ENCODE peak calls at places on chromosomes 3 and 15, in eight cellular contexts. P, Y, N, T, W, X, E and J are unnamed samples. For H3K4me1, the result is how much of the 10 kb centered on the place peaks cover.

GRCh38 chr3:21859124-21859781 is 108.2 kb upstream of the ZNF385D start:
- DNase-seq in T (no peak), E (no peak), Y (no peak), N (no peak), P (no peak), X (no peak), W (no peak), J (no peak)

GRCh38 chr15:83063555-83063954 is 3.5 kb downstream of the BTBD1 start:
- DNase-seq in W (no peak), Y (no peak), P (no peak), T (no peak), N (no peak), E (no peak), X (no peak), J (no peak)

GRCh38 chr3:172751188-172751571 is 654 bp downstream of the ECT2 start:
- DNase-seq in P (peak), X (peak), N (peak), E (no peak), Y (no peak), W (peak), T (no peak), J (no peak)

GRCh38 chr3:126961191-126961790 is 21.6 kb upstream of the PLXNA1 start:
- DNase-seq in X (peak), P (peak), E (peak), T (peak), Y (no peak), W (no peak), N (no peak), J (peak)

GRCh38 chr15:91192285-91193058 is 92.4 kb downstream of the SV2B start:
- DNase-seq in T (no peak), W (no peak), E (no peak), Y (no peak), N (no peak), P (no peak), X (no peak), J (no peak)

GRCh38 chr3:56835626-56836025 is 33.9 kb upstream of the ARHGEF3 start:
- DNase-seq in X (peak), Y (no peak), T (no peak), E (no peak), P (no peak), W (no peak), N (no peak), J (no peak)

GRCh38 chr3:65745306-65745705 is 293.4 kb downstream of the MAGI1 start:
- DNase-seq in W (no peak), P (no peak), X (no peak), E (no peak), Y (no peak), N (no peak), T (no peak), J (no peak)

GRCh38 chr3:27423463-27423862 is 54.3 kb upstream of the NEK10 start:
- DNase-seq in N (no peak), E (no peak), P (peak), T (no peak), X (peak), Y (no peak), W (no peak), J (no peak)

GRCh38 chr3:50319181-50319871 is 3.2 kb downstream of the HYAL2 start:
- DNase-seq in T (no peak), X (no peak), N (no peak), Y (no peak), P (no peak), W (no peak), E (no peak), J (no peak)

GRCh38 chr3:73427018-73427750 is 197.6 kb downstream of the PDZRN3 start:
- DNase-seq in E (no peak), N (no peak), X (no peak), P (no peak), W (no peak), Y (no peak), T (no peak), J (no peak)

GRCh38 chr3:134373942-134374790 is at the start of gene AMOTL2:
- DNase-seq in N (peak), X (peak), E (peak), Y (peak), W (peak), P (peak), T (peak), J (peak)

GRCh38 chr3:133494469-133494868 is 79.0 kb upstream of the CDV3 start:
- DNase-seq in E (no peak), X (peak), N (no peak), W (no peak), T (no peak), Y (no peak), P (no peak), J (no peak)

DNA sequence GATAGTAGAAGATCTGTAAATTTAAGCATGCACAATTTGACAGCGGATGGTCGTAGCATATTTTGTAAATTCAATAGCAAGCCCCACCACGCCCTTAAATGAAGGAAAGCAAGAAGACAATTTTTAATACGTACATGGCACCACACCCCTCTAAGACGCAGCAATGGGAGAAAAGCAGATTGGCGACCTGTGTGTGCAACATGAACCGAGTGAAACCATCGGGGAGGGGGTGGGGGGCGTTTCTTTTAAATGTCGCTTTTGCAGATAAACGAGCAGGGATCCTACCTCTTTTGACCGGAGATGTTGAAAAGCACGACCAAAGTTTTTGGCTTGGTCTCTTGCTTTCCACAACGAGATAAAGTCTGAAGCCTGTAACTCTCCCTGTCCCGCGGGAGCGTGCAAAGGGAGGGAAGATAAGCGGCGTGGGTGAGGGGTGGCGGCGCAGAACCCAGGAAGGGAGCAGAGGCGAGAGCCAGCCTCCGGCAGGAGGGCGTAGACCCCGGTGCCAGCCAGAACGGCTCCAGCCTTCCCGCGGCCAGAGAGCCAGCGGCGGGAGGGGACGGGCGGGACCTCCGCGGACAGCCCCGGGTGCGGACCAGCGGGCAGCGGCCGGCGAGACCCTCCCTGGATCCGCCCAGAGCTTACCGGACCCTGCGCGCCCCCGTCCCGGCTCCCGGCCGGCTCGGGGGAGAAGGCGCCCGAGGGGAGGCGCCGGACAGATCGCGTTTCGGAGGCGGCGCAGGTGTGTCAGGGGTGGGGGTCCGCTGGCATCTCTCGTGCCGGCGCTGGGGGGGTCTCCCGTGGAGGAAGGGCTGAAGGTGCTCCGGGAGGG is at the start of gene CHL1:
- DNase-seq in T (peak), X (no peak), W (no peak), N (peak), E (no peak), P (no peak), Y (peak), J (peak)
- H3K4me3 ChIP-seq in T (peak), X (peak), W (peak), N (peak), E (no peak), P (peak), Y (peak), J (peak)

DNA sequence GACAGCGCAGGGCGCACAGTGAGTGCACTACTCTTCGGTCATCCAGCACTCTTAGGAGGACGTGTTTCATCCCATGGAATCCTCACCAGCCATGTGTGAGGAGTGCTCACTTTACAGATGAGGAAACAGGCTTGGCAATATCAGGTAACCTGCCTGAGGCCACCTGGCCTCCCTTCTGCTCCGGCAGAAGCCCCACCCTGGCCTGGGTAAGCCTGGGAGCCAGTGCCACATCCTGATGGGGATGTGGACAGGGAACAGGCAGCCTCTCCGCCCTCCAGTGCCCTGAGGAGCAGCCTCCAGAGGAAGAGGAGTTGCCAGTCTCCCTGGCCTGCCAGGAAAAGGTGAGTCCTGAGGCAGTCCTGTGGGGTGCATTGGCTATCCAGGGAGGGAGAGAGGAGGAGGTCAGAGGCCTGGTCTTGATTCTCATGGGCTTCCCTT is 39.4 kb upstream of the LIMD1 start:
- DNase-seq in P (no peak), N (no peak), T (no peak), X (no peak), E (no peak), Y (no peak), W (no peak), J (no peak)
- H3K4me1 ChIP-seq in P (under half), N (under half), T (under half), X (under half), E (under half), Y (under half), W (under half), J (under half)

DNA sequence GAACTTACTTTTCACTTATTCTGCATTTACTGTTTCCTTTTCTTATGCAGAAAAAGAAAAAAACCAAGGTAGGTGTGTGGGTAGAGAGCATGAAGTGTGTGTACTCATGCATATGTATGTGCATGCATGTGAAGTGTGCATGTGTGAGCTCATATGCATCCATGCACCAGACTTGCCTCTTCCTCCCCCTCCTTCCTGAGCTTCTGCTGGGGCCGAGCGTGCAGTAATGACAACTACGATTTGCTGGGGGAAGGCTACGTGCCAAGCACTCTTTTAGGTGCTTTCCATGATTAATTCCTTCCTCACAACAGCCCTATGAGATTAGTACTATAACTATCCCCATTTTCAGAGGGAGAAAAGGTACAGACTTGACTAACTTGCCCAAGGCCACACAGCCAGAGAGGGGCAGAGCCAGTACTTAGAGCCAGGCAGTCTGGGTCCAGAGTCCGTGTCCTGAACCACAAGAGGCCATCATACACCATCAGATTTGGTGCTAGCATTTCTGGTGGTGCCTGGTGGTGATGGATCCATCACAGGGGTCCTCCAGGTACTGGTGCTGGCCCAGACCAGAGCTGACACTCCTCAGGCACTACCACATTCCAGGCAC is 46.7 kb downstream of the CAPN3 start:
- DNase-seq in P (no peak), N (no peak), W (no peak), T (no peak), E (no peak), X (no peak), Y (no peak), J (no peak)
- H3K4me3 ChIP-seq in P (no peak), N (no peak), W (no peak), T (no peak), E (no peak), X (no peak), Y (no peak), J (no peak)

DNA sequence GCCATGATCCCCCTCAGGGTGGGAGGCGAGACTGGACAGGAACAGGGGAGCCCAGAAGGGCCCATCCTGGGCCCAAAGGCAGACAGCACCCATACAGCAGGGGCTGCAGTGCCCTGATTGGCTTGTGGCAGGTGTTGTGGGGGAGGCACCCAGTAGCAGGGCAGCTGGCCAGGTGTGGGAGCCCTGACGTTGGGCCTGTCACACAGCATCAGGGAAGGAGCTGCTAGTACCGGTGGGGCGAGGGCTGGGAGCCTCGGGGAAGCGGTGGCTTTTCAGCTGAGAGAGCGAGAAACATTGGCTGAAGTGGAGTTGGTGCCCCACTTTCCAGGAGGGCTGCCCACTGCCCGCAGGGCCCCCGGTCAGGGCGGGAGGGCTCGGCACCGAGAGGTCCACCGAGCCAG is 19.7 kb upstream of the CYP11A1 start:
- DNase-seq in T (no peak), X (no peak), E (no peak), P (no peak), N (no peak), W (no peak), Y (peak), J (no peak)
- H3K4me1 ChIP-seq in T (under half), X (under half), E (under half), P (under half), N (under half), W (under half), Y (under half), J (under half)

DNA sequence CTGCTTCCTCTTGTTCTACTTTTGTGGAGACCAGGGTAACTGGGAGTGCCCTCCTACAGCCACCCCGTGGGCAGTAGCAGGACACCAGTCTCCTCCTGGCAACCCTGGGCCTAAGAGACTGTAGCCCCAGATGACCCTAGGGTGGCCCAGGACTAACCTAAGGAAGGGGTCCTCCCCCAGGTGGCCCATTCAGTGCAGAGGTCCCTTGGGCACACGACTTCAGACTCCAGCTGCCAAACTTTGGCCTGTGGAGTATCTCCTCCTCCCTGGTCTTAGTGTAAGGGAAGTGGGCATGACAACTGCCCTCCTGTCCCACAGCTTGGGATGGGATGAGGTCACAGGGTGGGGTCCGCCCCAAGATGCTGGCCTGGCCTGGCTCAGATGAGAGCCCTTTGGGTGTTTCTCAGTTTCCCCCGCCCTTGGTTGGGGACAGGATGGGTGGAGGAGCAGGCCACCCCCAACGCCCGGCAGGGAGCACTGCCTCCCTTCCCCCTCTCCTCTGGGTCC is 4.8 kb downstream of the CSK start:
- DNase-seq in E (no peak), Y (peak), P (no peak), N (no peak), T (no peak), W (no peak), X (no peak), J (no peak)
- H3K4me3 ChIP-seq in E (no peak), Y (peak), P (no peak), N (no peak), T (no peak), W (no peak), X (no peak), J (no peak)

DNA sequence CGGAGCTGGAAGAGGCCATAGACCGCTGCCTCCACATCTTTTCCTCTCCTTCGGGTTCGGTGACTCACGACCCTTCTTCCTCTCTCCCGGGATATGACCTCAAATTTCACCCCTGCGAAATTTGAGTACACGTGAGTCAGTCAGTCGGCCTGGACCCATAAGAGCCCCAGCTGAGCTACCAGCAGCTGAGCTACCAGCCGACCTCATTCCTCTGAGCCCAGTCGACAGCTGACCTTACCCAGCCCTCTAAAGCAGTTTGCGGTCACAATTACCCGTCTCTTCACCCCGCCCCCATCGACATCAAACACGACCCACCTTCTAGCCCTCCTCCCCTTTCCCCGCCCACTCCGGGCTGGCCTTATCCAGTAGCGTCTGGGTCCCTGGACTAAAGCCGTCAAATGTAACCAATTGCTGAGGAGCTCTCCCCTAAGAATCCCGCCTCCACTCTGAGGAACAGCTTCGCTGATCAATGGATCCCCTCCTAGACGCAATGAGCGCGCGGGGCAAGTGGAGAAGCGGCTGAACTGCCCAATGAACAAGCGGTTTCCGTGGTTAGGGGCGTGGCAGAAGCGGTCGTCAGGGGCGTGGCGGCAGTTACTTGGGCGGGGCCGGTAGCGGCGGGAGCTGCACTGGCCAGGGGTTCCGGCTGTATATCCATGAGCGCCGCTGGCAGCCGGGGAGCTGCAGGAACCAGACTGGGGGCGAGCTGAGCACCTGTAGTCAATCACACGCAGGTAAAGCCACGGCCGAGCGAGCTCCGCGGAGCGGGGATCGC is at the start of gene ABHD2:
- DNase-seq in E (peak), Y (peak), W (peak), T (peak), P (peak), X (peak), N (peak), J (peak)
- H3K4me1 ChIP-seq in E (under half), Y (under half), W (under half), T (under half), P (half or more), X (under half), N (under half), J (under half)